ENCODE peak calls at places on chromosomes 5 and 9, in eight cellular contexts. R, N, K, M, T, D, L and V are unnamed samples.
A peak's percentile ranks its signal among the peaks of the same experiment; 100 is the strongest.

GRCh38 chr9:69118656-69119055 is 55.4 kb upstream of the TJP2 start:
- DNase-seq in N (no peak), T (no peak), K (no peak), M (no peak), L (no peak), D (no peak), R (peak; percentile 0), V (no peak)

GRCh38 chr5:150113047-150113744 is 26.8 kb upstream of the CSF1R start:
- DNase-seq in D (no peak), L (no peak), R (peak; percentile 35), T (no peak), K (no peak), N (no peak), M (peak; percentile 33), V (no peak)

GRCh38 chr9:23586906-23587305 is 239.1 kb downstream of the ELAVL2 start:
- DNase-seq in D (no peak), T (no peak), M (peak; percentile 1), R (no peak), L (no peak), K (no peak), N (no peak), V (no peak)

GRCh38 chr9:87714819-87715218 is 11.1 kb upstream of the CTSL start:
- DNase-seq in K (no peak), D (peak; percentile 78), L (no peak), T (peak; percentile 43), M (peak; percentile 39), R (no peak), N (no peak), V (peak; percentile 62)

GRCh38 chr5:59810041-59810440 is 83.5 kb downstream of the PDE4D start:
- DNase-seq in L (peak; percentile 56), N (peak; percentile 70), T (peak; percentile 65), D (peak; percentile 82), K (peak; percentile 79), R (peak; percentile 71), M (peak; percentile 41), V (peak; percentile 55)

GRCh38 chr9:34332370-34332964 is 3.1 kb downstream of the NUDT2 start:
- DNase-seq in M (peak; percentile 20), D (peak; percentile 67), T (no peak), R (peak; percentile 60), N (no peak), K (no peak), L (peak; percentile 28), V (no peak)

GRCh38 chr9:20012232-20012631 is 223.4 kb upstream of the SLC24A2 start:
- DNase-seq in M (no peak), R (no peak), T (no peak), L (no peak), D (no peak), K (no peak), N (no peak), V (no peak)

GRCh38 chr9:125674981-125675973 is 31.7 kb downstream of the MAPKAP1 start:
- DNase-seq in M (no peak), T (no peak), K (no peak), R (no peak), L (peak; percentile 58), N (no peak), D (peak; percentile 72), V (peak; percentile 55)

GRCh38 chr5:96252596-96252995 is 180.5 kb downstream of the PCSK1 start:
- DNase-seq in T (no peak), N (no peak), M (no peak), L (no peak), D (no peak), K (no peak), R (no peak), V (no peak)

GRCh38 chr9:16625831-16626230 is 244.6 kb downstream of the BNC2 start:
- DNase-seq in N (no peak), K (no peak), T (no peak), D (no peak), R (peak; percentile 26), M (no peak), L (no peak), V (no peak)

GRCh38 chr5:168227001-168227400 is 64.4 kb upstream of the WWC1 start:
- DNase-seq in K (no peak), R (no peak), D (no peak), T (no peak), N (no peak), L (no peak), M (no peak), V (no peak)

GRCh38 chr5:38060354-38060753 is 198.0 kb upstream of the EGFLAM start:
- DNase-seq in L (no peak), M (no peak), K (no peak), D (no peak), R (no peak), T (no peak), N (no peak), V (peak; percentile 36)

GRCh38 chr5:108484035-108484434 is 102.1 kb upstream of the FBXL17 start:
- DNase-seq in R (no peak), L (no peak), K (no peak), D (no peak), T (no peak), N (no peak), M (no peak), V (no peak)

GRCh38 chr9:110886832-110887231 is 151.4 kb downstream of the LPAR1 start:
- DNase-seq in K (no peak), D (no peak), M (no peak), L (no peak), R (no peak), N (no peak), T (no peak), V (no peak)

GRCh38 chr5:81601912-81602311 is 149.0 kb downstream of the SSBP2 start:
- DNase-seq in N (no peak), D (no peak), L (no peak), T (no peak), K (no peak), M (no peak), R (no peak), V (no peak)

GRCh38 chr9:115127191-115127817 is 9.3 kb upstream of the TNC start:
- DNase-seq in D (no peak), K (no peak), R (no peak), N (no peak), T (no peak), L (no peak), M (no peak), V (peak; percentile 62)

GRCh38 chr9:106697799-106698591 is 165.0 kb upstream of the ZNF462 start:
- DNase-seq in T (peak; percentile 59), D (no peak), R (peak; percentile 15), N (peak; percentile 74), L (no peak), M (no peak), K (peak; percentile 42), V (no peak)

GRCh38 chr5:59588922-59589321 is 304.6 kb downstream of the PDE4D start:
- DNase-seq in M (no peak), K (no peak), T (no peak), D (peak; percentile 59), N (no peak), L (no peak), R (no peak), V (no peak)

GRCh38 chr9:76662476-76663281 is 101.6 kb upstream of the PCA3 start:
- DNase-seq in K (no peak), R (no peak), M (peak; percentile 78), T (no peak), N (no peak), L (no peak), D (no peak), V (no peak)

GRCh38 chr5:78050888-78051287 is 243.6 kb downstream of the AP3B1 start:
- DNase-seq in K (no peak), T (no peak), L (no peak), N (no peak), D (peak; percentile 32), M (no peak), R (no peak), V (peak; percentile 0)

GRCh38 chr5:113489299-113489698 is 1.0 kb upstream of the MCC start:
- DNase-seq in K (no peak), M (peak; percentile 64), T (peak; percentile 50), L (peak; percentile 89), R (no peak), N (peak; percentile 29), D (peak; percentile 20), V (peak; percentile 95)

GRCh38 chr9:122370869-122371467 is at the start of gene PTGS1:
- DNase-seq in N (peak; percentile 50), L (no peak), K (no peak), R (peak; percentile 77), D (no peak), T (peak; percentile 72), M (peak; percentile 77), V (no peak)

GRCh38 chr9:129012343-129012742 is 15.8 kb downstream of the SH3GLB2 start:
- DNase-seq in L (no peak), R (no peak), N (no peak), M (no peak), D (no peak), T (no peak), K (no peak), V (no peak)

GRCh38 chr5:58462154-58462553 is 2.3 kb upstream of the PLK2 start:
- DNase-seq in D (peak; percentile 81), N (no peak), M (no peak), R (peak; percentile 28), L (peak; percentile 39), T (no peak), K (no peak), V (no peak)
- H3K27ac ChIP-seq in D (peak overlapping the region; percentile 100), N (no peak overlapping the region), M (no peak overlapping the region), R (no peak overlapping the region), L (peak overlapping the region; percentile 55), T (no peak overlapping the region), K (no peak overlapping the region), V (no peak overlapping the region)

DNA sequence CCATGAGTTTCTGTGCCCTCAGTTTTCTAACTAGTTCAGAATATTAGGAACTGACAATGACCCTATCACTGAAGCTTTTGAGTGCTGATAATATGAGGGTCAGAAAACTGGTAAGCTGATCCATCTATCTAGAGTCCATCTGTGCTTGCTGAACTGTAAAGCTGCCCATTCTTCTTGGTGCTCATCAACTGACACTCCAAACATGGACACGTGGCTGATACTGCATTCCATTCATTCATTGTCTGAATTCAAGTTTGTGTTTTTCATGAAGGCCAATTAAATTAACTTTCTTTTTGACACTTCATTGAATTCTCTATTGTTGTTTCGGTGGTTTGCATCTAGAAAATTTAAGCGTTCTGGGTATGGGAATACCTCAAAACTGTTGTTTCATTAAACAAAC is 17.6 kb downstream of the NREP start:
- DNase-seq in M (no peak), K (no peak), R (no peak), D (no peak), T (no peak), N (no peak), L (no peak), V (no peak)
- H3K4me3 ChIP-seq in M (no peak overlapping the region), K (no peak overlapping the region), R (no peak overlapping the region), D (no peak overlapping the region), T (no peak overlapping the region), N (no peak overlapping the region), L (no peak overlapping the region), V (no peak overlapping the region)

GRCh38 chr5:4862500-4862899 is 277.6 kb upstream of the ADAMTS16 start:
- DNase-seq in L (peak; percentile 29), K (no peak), M (no peak), D (peak; percentile 50), R (peak; percentile 69), T (no peak), N (no peak), V (no peak)
- TF ChIP-seq CTCF in L (peak; percentile 59), K (peak; percentile 74), M (no peak), D (peak; percentile 70), R (peak; percentile 78), T (no peak), N (peak; percentile 44), V (peak; percentile 37)

DNA sequence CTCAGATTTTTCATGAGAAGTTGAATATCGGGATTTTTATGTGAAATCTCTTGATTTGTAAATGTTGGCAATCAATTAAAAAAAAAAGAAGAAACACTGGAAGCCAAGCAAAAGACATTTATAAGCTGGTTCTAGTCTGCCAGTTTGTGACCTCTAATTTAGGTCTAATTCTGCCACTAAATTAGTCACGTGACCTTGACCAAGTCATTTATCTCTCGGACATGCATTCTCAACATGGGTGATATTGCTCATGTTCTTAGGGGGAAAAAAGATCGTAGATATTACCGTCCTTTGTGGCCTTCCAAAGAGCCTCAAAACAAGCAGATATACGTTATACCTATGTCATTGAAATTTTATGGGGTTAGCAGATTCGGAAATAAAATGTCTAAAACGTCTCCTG is 52.9 kb upstream of the PTPDC1 start:
- DNase-seq in M (no peak), T (no peak), N (no peak), K (no peak), L (no peak), D (no peak), R (no peak), V (no peak)
- H3K27ac ChIP-seq in M (no peak overlapping the region), T (peak overlapping the region; percentile 85), N (peak overlapping the region; percentile 94), K (no peak overlapping the region), L (no peak overlapping the region), D (peak overlapping the region; percentile 90), R (no peak overlapping the region), V (no peak overlapping the region)